ENCODE peak calls at places on chromosomes 11 and 22, in nine cellular contexts. O is cardiac muscle cell, I is bronchial epithelial cell, C is dorsolateral prefrontal cortex, F is fibroblast of lung, X is AG04450, J is hepatocyte, S is K562, G is psoas muscle. B is an unnamed sample. For H3K27me3, the result is how much of the 10 kb centered on the place peaks cover.

GRCh38 chr11:120181446-120181992 is 29.3 kb upstream of the OAF start:
- DNase-seq in O (no peak), I (no peak), C (no peak), F (no peak), X (no peak), J (peak), S (no peak), G (no peak), B (peak)

GRCh38 chr11:85725510-85726258 is 39.7 kb upstream of the CCDC89 start:
- DNase-seq in O (peak), I (peak), C (no peak), F (peak), X (peak), J (peak), S (no peak), G (no peak), B (no peak)

GRCh38 chr11:124174001-124174400 is 9.1 kb upstream of the OR10D3 start:
- DNase-seq in O (peak), I (peak), C (no peak), F (peak), X (peak), J (peak), S (peak), G (no peak), B (no peak)

GRCh38 chr11:94895451-94895850 is 77.9 kb downstream of the CWC15 start:
- DNase-seq in O (peak), I (peak), C (no peak), F (peak), X (no peak), J (peak), S (no peak), G (no peak), B (no peak)

GRCh38 chr22:23245045-23245798 is 64.9 kb downstream of the BCR start:
- DNase-seq in O (no peak), I (peak), C (no peak), F (peak), X (no peak), J (peak), S (no peak), G (no peak), B (no peak)

GRCh38 chr11:69567951-69568808 is 72.8 kb upstream of the CCND1 start:
- DNase-seq in O (no peak), I (no peak), C (no peak), F (peak), X (no peak), J (no peak), S (no peak), G (no peak), B (peak)

GRCh38 chr22:12601870-12602779 is 2925.9 kb upstream of the OR11H1 start:
- DNase-seq in O (no peak), I (no peak), C (no peak), F (no peak), X (no peak), J (peak), S (peak), G (no peak), B (no peak)

GRCh38 chr11:18332891-18333290 is 10.5 kb downstream of the GTF2H1 start:
- DNase-seq in O (no peak), I (no peak), C (no peak), F (no peak), X (no peak), J (no peak), S (no peak), G (no peak), B (no peak)

GRCh38 chr11:132784441-132784840 is 747.9 kb downstream of the OPCML start:
- DNase-seq in O (peak), I (peak), C (no peak), F (peak), X (no peak), J (no peak), S (no peak), G (no peak), B (no peak)

GRCh38 chr22:46113110-46113909 is 37.0 kb upstream of the PPARA start:
- DNase-seq in O (no peak), I (no peak), C (no peak), F (no peak), X (no peak), J (no peak), S (no peak), G (no peak), B (no peak)

GRCh38 chr11:128691802-128692749 is 1.8 kb upstream of the FLI1 start:
- DNase-seq in O (no peak), I (no peak), C (no peak), F (no peak), X (no peak), J (no peak), S (no peak), G (no peak), B (no peak)

GRCh38 chr11:8261316-8261715 is 2.4 kb downstream of the LMO1 start:
- DNase-seq in O (no peak), I (no peak), C (no peak), F (no peak), X (no peak), J (no peak), S (no peak), G (no peak), B (no peak)
- H3K27me3 ChIP-seq in O (half or more), I (under half), C (under half), F (under half), X (half or more), J (half or more), S (half or more), G (under half), B (under half)

GRCh38 chr11:75667831-75668507 is 869 bp downstream of the MAP6 start:
- DNase-seq in O (peak), I (peak), C (peak), F (peak), X (no peak), J (peak), S (no peak), G (peak), B (no peak)
- H3K27me3 ChIP-seq in O (half or more), I (under half), C (under half), F (under half), X (half or more), J (half or more), S (under half), G (under half), B (under half)

DNA sequence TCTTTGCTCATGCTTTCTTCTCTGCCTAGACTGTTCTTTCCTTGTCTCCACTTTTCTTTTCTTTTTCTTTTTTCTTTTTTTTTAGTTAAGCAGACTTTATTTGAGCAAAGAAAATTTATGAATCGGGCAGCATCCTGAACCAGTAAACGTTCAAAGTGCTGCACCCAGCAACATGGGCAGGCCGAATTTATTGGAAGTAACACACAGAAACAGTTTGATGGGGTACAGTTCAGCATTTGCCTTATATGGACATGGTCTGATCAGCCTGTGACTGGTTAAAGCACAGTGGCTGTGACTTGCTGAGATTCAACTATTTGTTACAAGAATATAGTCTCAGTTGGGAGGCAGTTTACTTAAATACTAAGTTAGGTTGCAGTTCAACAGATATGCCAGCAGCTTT is 16.0 kb downstream of the CD3E start:
- DNase-seq in O (no peak), I (no peak), C (no peak), F (no peak), X (no peak), J (no peak), S (no peak), G (no peak), B (no peak)
- H3K27me3 ChIP-seq in O (under half), I (under half), C (under half), F (under half), X (under half), J (under half), S (under half), G (under half), B (under half)

DNA sequence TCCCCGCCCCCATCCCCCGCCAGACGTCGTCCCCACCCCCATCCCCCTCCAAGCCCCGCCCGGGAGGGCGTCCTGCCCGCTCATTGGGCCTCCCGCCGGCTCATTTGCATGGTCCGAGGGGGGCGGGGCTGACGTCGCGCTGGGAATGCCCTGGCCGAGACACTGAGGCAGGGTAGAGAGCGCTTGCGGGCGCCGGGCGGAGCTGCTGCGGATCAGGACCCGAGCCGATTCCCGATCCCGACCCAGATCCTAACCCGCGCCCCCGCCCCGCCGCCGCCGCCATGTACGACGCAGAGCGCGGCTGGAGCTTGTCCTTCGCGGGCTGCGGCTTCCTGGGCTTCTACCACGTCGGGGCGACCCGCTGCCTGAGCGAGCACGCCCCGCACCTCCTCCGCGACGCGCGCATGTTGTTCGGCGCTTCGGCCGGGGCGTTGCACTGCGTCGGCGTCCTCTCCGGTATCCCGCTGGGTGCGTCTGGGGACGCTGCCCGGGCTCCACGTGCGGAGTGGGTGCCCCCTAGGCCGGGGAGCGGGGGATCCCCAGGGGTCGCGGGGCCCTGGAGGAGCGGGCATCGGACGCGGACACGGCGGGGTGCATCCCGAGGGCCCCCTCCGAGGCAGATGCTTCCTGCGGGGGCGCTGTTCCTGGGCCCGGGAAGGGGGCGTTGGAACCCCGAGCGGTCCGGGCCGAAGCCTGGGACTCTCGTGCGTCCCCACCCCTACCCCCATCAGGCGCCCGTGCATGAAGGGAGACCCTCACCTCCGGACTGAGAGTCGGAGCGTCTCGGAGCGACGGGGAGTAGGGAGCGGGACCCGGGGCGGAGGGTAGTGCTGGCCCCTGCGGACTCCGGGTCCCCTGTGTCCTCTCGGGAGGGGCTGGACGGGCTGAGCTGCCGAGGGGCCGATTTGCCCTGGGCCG is at the start of gene PNPLA3:
- DNase-seq in O (peak), I (peak), C (peak), F (peak), X (peak), J (peak), S (peak), G (peak), B (peak)
- H3K27me3 ChIP-seq in O (under half), I (under half), C (under half), F (under half), X (under half), J (under half), S (under half), G (under half), B (under half)